ENCODE peak calls at places on chromosomes 4 and X, in five cellular contexts. B, S, G, A and I are unnamed samples.

GRCh38 chr4:138749303-138749702 is 266.3 kb upstream of the NOCT start:
- DNase-seq in B (no peak), S (no peak), G (no peak), A (no peak), I (no peak)

GRCh38 chrX:48522291-48522690 is 683 bp downstream of the EBP start:
- DNase-seq in B (no peak), S (no peak), G (no peak), A (no peak), I (no peak)

GRCh38 chr4:174763454-174764104 is 65.5 kb downstream of the GLRA3 start:
- DNase-seq in B (no peak), S (no peak), G (no peak), A (no peak), I (no peak)

GRCh38 chr4:2395584-2395983 is 22.9 kb downstream of the ZFYVE28 start:
- DNase-seq in B (no peak), S (no peak), G (no peak), A (no peak), I (no peak)

GRCh38 chr4:176845636-176846035 is 52.9 kb upstream of the VEGFC start:
- DNase-seq in B (no peak), S (no peak), G (no peak), A (no peak), I (no peak)

GRCh38 chr4:40669504-40669903 is 39.8 kb upstream of the RBM47 start:
- DNase-seq in B (no peak), S (no peak), G (no peak), A (no peak), I (no peak)

GRCh38 chr4:3852309-3852708 is 86.1 kb downstream of the ADRA2C start:
- DNase-seq in B (no peak), S (no peak), G (no peak), A (no peak), I (no peak)

GRCh38 chr4:78481180-78481579 is 70.4 kb upstream of the ANXA3 start:
- DNase-seq in B (no peak), S (no peak), G (no peak), A (no peak), I (no peak)

GRCh38 chr4:75973770-75974169 is 17.0 kb downstream of the SDAD1 start:
- DNase-seq in B (no peak), S (no peak), G (no peak), A (no peak), I (no peak)

GRCh38 chrX:298993-299392 is 17.8 kb downstream of the PLCXD1 start:
- DNase-seq in B (no peak), S (no peak), G (no peak), A (no peak), I (no peak)

GRCh38 chr4:81084029-81084428 is 53.5 kb downstream of the BMP3 start:
- DNase-seq in B (no peak), S (no peak), G (no peak), A (no peak), I (no peak)